ENCODE peak calls at places on chromosome 21, in five cellular contexts. One of them, this sample, is unnamed.

GRCh38 chr21:29793712-29794111 is 146.1 kb downstream of the GRIK1 start:
- DNase-seq in K562: no peak
- DNase-seq in GM12878: no peak
- DNase-seq in H1: no peak
- DNase-seq in HepG2: no peak
- DNase-seq in this sample: no peak

GRCh38 chr21:17693801-17694200 is 81.1 kb upstream of the BTG3 start:
- DNase-seq in K562: peak; percentile 7
- DNase-seq in GM12878: no peak
- DNase-seq in H1: no peak
- DNase-seq in HepG2: no peak
- DNase-seq in this sample: no peak

GRCh38 chr21:36265431-36265830 is 54.6 kb upstream of the MORC3 start:
- DNase-seq in K562: no peak
- DNase-seq in GM12878: no peak
- DNase-seq in H1: no peak
- DNase-seq in HepG2: no peak
- DNase-seq in this sample: no peak

GRCh38 chr21:32826317-32827167 is 55.0 kb upstream of the PAXBP1 start:
- DNase-seq in K562: peak; percentile 67
- DNase-seq in GM12878: peak; percentile 13
- DNase-seq in H1: no peak
- DNase-seq in HepG2: peak; percentile 54
- DNase-seq in this sample: peak; percentile 60

GRCh38 chr21:39156024-39156423 is 27.2 kb downstream of the PSMG1 start:
- DNase-seq in K562: no peak
- DNase-seq in GM12878: no peak
- DNase-seq in H1: no peak
- DNase-seq in HepG2: no peak
- DNase-seq in this sample: no peak

GRCh38 chr21:39317134-39318090 is 4.0 kb upstream of the BRWD1 start:
- DNase-seq in K562: peak; percentile 57
- DNase-seq in GM12878: no peak
- DNase-seq in H1: no peak
- DNase-seq in HepG2: no peak
- DNase-seq in this sample: no peak

GRCh38 chr21:25887166-25887565 is 152.4 kb downstream of the GABPA start:
- DNase-seq in K562: no peak
- DNase-seq in GM12878: no peak
- DNase-seq in H1: no peak
- DNase-seq in HepG2: no peak
- DNase-seq in this sample: no peak

GRCh38 chr21:36125513-36126121 is 9.3 kb upstream of the CBR3 start:
- DNase-seq in K562: peak; percentile 58
- DNase-seq in GM12878: no peak
- DNase-seq in H1: peak; percentile 71
- DNase-seq in HepG2: peak; percentile 32
- DNase-seq in this sample: no peak

GRCh38 chr21:15006594-15007230 is 58.1 kb downstream of the NRIP1 start:
- DNase-seq in K562: no peak
- DNase-seq in GM12878: no peak
- DNase-seq in H1: no peak
- DNase-seq in HepG2: no peak
- DNase-seq in this sample: no peak

GRCh38 chr21:35911412-35912191 is 148.7 kb downstream of the SETD4 start:
- DNase-seq in K562: no peak
- DNase-seq in GM12878: no peak
- DNase-seq in H1: no peak
- DNase-seq in HepG2: no peak
- DNase-seq in this sample: no peak

GRCh38 chr21:35738342-35738961 is 321.9 kb downstream of the SETD4 start:
- DNase-seq in K562: no peak
- DNase-seq in GM12878: no peak
- DNase-seq in H1: no peak
- DNase-seq in HepG2: no peak
- DNase-seq in this sample: no peak

GRCh38 chr21:35444391-35444790 is 395.3 kb upstream of the RUNX1 start:
- DNase-seq in K562: no peak
- DNase-seq in GM12878: no peak
- DNase-seq in H1: no peak
- DNase-seq in HepG2: no peak
- DNase-seq in this sample: no peak

GRCh38 chr21:39105836-39106235 is 77.4 kb downstream of the PSMG1 start:
- DNase-seq in K562: peak; percentile 42
- DNase-seq in GM12878: no peak
- DNase-seq in H1: no peak
- DNase-seq in HepG2: no peak
- DNase-seq in this sample: no peak

GRCh38 chr21:25963186-25963585 is 207.4 kb downstream of the APP start:
- DNase-seq in K562: no peak
- DNase-seq in GM12878: no peak
- DNase-seq in H1: no peak
- DNase-seq in HepG2: no peak
- DNase-seq in this sample: peak; percentile 75

GRCh38 chr21:29114765-29115164 is 15.7 kb upstream of the MAP3K7CL start:
- DNase-seq in K562: no peak
- DNase-seq in GM12878: no peak
- DNase-seq in H1: no peak
- DNase-seq in HepG2: no peak
- DNase-seq in this sample: peak; percentile 21

GRCh38 chr21:25568230-25568629 is 39.1 kb downstream of the MRPL39 start:
- DNase-seq in K562: no peak
- DNase-seq in GM12878: no peak
- DNase-seq in H1: no peak
- DNase-seq in HepG2: no peak
- DNase-seq in this sample: no peak

GRCh38 chr21:37829447-37829846 is 86.8 kb downstream of the KCNJ6 start:
- DNase-seq in K562: no peak
- DNase-seq in GM12878: no peak
- DNase-seq in H1: no peak
- DNase-seq in HepG2: peak; percentile 23
- DNase-seq in this sample: no peak

GRCh38 chr21:16193758-16194606 is 464.2 kb downstream of the USP25 start:
- DNase-seq in K562: no peak
- DNase-seq in GM12878: no peak
- DNase-seq in H1: no peak
- DNase-seq in HepG2: no peak
- DNase-seq in this sample: no peak

GRCh38 chr21:29145354-29145782 is 14.9 kb downstream of the MAP3K7CL start:
- DNase-seq in K562: no peak
- DNase-seq in GM12878: no peak
- DNase-seq in H1: no peak
- DNase-seq in HepG2: peak; percentile 6
- DNase-seq in this sample: no peak

GRCh38 chr21:43766734-43767497 is 9.2 kb downstream of the CSTB start:
- DNase-seq in K562: no peak
- DNase-seq in GM12878: no peak
- DNase-seq in H1: no peak
- DNase-seq in HepG2: no peak
- DNase-seq in this sample: no peak

DNA sequence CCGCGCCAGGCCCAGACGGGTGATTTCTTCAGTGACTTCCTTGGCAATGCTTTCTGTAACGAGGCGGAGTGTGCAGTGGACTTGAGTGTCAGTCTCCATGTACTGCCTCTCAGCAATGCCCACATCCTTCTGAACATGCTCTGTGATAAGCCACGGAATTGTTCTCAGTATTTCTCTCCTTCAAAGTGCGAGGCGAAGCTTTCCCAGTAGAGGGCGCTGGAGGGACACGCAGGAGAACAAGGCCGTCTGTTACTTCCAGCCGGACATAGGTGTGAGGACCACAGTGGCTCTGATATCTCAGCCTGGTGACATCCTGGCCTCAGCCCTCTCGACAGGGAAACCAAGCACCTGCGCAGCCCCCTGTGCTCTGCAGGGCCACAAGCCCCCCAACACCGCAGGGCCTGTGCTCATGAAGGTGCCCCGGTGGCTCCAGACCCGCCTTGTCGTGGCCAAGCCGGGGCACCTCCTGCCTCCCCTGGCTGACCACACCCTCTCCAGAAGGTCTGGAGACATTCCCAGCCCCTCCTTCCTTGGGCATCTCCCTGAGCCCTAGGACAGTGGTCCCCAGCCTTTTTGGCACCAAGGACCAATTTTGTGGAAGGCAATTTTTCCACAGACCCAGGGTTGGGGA is 46.1 kb upstream of the BACE2 start:
- DNase-seq in K562: peak; percentile 61
- DNase-seq in GM12878: peak; percentile 1
- DNase-seq in H1: peak; percentile 96
- DNase-seq in HepG2: peak; percentile 70
- DNase-seq in this sample: peak; percentile 73
- TF ChIP-seq CEBPB in K562: no peak
- TF ChIP-seq CEBPB in GM12878: no peak
- TF ChIP-seq CEBPB in H1: no peak
- TF ChIP-seq CEBPB in HepG2: no peak
- TF ChIP-seq CEBPB in this sample: no peak

DNA sequence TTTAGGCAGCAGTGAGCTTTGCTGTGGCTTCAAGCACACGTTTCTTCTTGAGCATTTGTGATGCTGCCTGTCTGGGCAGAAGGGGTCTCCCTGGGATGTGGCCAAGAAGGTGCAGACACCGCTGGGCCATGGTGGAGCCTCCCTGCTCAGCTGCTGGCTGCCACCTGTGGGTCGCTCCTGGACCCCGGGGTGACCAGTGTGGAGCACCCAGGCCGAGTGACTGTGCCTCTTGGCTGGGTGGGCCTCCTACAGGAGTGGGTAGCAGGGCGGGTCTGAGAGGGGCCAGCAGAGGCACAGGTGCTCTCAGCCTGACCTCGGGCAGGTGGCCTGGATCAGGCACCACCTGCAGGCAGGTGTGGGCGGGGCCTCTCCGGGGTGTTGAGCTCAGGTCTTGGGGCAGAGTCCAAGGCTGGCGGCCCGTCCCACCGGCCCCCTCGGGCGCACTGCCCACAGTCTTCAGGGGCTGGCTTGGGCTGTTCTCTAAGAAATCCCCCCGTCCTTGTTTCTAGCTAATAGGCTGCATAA is 42.0 kb upstream of the COL6A1 start:
- DNase-seq in K562: no peak
- DNase-seq in GM12878: no peak
- DNase-seq in H1: no peak
- DNase-seq in HepG2: no peak
- DNase-seq in this sample: no peak
- TF ChIP-seq JUND in K562: no peak
- TF ChIP-seq JUND in GM12878: no peak
- TF ChIP-seq JUND in H1: no peak
- TF ChIP-seq JUND in HepG2: no peak
- TF ChIP-seq JUND in this sample: no peak

DNA sequence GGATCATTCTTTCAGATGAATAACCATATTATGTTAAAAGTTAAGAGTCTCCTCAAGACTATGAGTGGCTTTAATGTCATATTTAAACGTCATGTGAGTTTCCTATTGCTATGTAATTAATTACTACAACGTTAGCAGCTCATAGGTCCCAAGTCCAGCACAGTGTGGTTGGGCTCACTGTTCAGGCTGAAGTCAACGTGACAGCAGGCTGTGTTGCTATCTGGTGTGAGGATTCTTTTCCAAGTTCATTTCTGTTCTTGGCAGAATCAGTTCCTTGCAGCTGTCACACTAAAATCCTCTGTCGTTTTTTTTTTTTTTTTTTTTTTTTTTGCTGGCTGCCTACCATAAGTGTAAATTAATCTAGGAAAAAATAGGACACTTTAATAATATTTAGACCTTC is 893.4 kb downstream of the LTN1 start:
- DNase-seq in K562: no peak
- DNase-seq in GM12878: no peak
- DNase-seq in H1: no peak
- DNase-seq in HepG2: no peak
- DNase-seq in this sample: no peak
- TF ChIP-seq CEBPB in K562: no peak
- TF ChIP-seq CEBPB in GM12878: no peak
- TF ChIP-seq CEBPB in H1: no peak
- TF ChIP-seq CEBPB in HepG2: no peak
- TF ChIP-seq CEBPB in this sample: no peak

DNA sequence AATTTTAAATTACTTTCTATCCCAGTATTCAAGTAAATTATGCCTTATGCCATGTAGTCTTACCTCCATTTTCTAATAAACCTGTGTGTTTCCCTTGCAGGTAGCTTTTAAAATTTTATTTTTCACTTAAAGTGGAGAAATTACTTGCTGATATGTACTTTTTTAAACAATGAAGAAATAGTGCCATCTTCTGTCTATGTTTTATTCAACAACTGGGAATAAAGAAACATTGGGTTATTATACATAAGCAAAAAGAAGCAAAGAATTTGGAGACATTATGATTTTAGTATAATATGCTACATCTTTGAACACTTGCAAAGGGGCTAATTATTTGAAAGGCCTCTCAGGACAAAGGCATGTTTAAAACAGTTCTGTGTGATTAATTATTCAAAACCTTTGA is 1912.9 kb downstream of the MRPL39 start:
- DNase-seq in K562: no peak
- DNase-seq in GM12878: no peak
- DNase-seq in H1: no peak
- DNase-seq in HepG2: no peak
- DNase-seq in this sample: no peak
- TF ChIP-seq JUND in K562: no peak
- TF ChIP-seq JUND in GM12878: no peak
- TF ChIP-seq JUND in H1: no peak
- TF ChIP-seq JUND in HepG2: no peak
- TF ChIP-seq JUND in this sample: no peak

GRCh38 chr21:46324390-46325072 is 575 bp downstream of the PCNT start:
- DNase-seq in K562: peak; percentile 99
- DNase-seq in GM12878: no peak
- DNase-seq in H1: peak; percentile 90
- DNase-seq in HepG2: peak; percentile 42
- DNase-seq in this sample: peak; percentile 46
- TF ChIP-seq CEBPB in K562: no peak
- TF ChIP-seq CEBPB in GM12878: no peak
- TF ChIP-seq CEBPB in H1: no peak
- TF ChIP-seq CEBPB in HepG2: no peak
- TF ChIP-seq CEBPB in this sample: no peak

GRCh38 chr21:33945652-33946270 is 30.2 kb upstream of the ATP5PO start:
- DNase-seq in K562: peak; percentile 60
- DNase-seq in GM12878: no peak
- DNase-seq in H1: peak; percentile 16
- DNase-seq in HepG2: no peak
- DNase-seq in this sample: no peak
- TF ChIP-seq JUND in K562: peak; percentile 20
- TF ChIP-seq JUND in GM12878: no peak
- TF ChIP-seq JUND in H1: no peak
- TF ChIP-seq JUND in HepG2: no peak
- TF ChIP-seq JUND in this sample: no peak

GRCh38 chr21:42189860-42190491 is 29.0 kb upstream of the ABCG1 start:
- DNase-seq in K562: no peak
- DNase-seq in GM12878: no peak
- DNase-seq in H1: no peak
- DNase-seq in HepG2: no peak
- DNase-seq in this sample: no peak
- TF ChIP-seq CEBPB in K562: no peak
- TF ChIP-seq CEBPB in GM12878: no peak
- TF ChIP-seq CEBPB in H1: no peak
- TF ChIP-seq CEBPB in HepG2: no peak
- TF ChIP-seq CEBPB in this sample: no peak

GRCh38 chr21:42703936-42704335 is 50.5 kb downstream of the PDE9A start:
- DNase-seq in K562: no peak
- DNase-seq in GM12878: no peak
- DNase-seq in H1: no peak
- DNase-seq in HepG2: no peak
- DNase-seq in this sample: no peak
- TF ChIP-seq JUND in K562: no peak
- TF ChIP-seq JUND in GM12878: no peak
- TF ChIP-seq JUND in H1: no peak
- TF ChIP-seq JUND in HepG2: no peak
- TF ChIP-seq JUND in this sample: no peak

GRCh38 chr21:40421121-40421520 is 425.8 kb downstream of the DSCAM start:
- DNase-seq in K562: no peak
- DNase-seq in GM12878: no peak
- DNase-seq in H1: no peak
- DNase-seq in HepG2: no peak
- DNase-seq in this sample: no peak
- TF ChIP-seq CEBPB in K562: no peak
- TF ChIP-seq CEBPB in GM12878: no peak
- TF ChIP-seq CEBPB in H1: no peak
- TF ChIP-seq CEBPB in HepG2: no peak
- TF ChIP-seq CEBPB in this sample: no peak